ENCODE peak calls at places on chromosomes 5 and 9, in eight cellular contexts. I, D, P, K, C, J, L and E are unnamed samples. For H3K4me1, the result is how much of the 10 kb centered on the place peaks cover.

GRCh38 chr5:121976979-121977378 is 15.2 kb downstream of the SRFBP1 start:
- DNase-seq in I (peak), D (no peak), P (peak), K (no peak), C (no peak), J (no peak), L (peak), E (no peak)

GRCh38 chr9:100619194-100619593 is 41.3 kb downstream of the CAVIN4 start:
- DNase-seq in I (no peak), D (peak), P (no peak), K (peak), C (peak), J (no peak), L (no peak), E (no peak)

GRCh38 chr5:2462026-2462691 is 289.3 kb downstream of the IRX2 start:
- DNase-seq in I (no peak), D (no peak), P (no peak), K (no peak), C (no peak), J (no peak), L (no peak), E (no peak)

GRCh38 chr5:146005723-146006122 is 69.3 kb downstream of the SH3RF2 start:
- DNase-seq in I (no peak), D (no peak), P (no peak), K (no peak), C (no peak), J (no peak), L (no peak), E (no peak)

GRCh38 chr9:113269355-113269754 is 6.0 kb downstream of the CDC26 start:
- DNase-seq in I (no peak), D (no peak), P (no peak), K (no peak), C (no peak), J (no peak), L (no peak), E (no peak)

GRCh38 chr5:172437445-172438303 is 16.7 kb downstream of the SH3PXD2B start:
- DNase-seq in I (peak), D (no peak), P (peak), K (no peak), C (no peak), J (no peak), L (peak), E (peak)

GRCh38 chr5:334903-335739 is 13.6 kb downstream of the AHRR start:
- DNase-seq in I (no peak), D (no peak), P (no peak), K (no peak), C (no peak), J (no peak), L (no peak), E (no peak)

GRCh38 chr9:131334568-131335105 is 45.1 kb downstream of the PLPP7 start:
- DNase-seq in I (peak), D (no peak), P (no peak), K (no peak), C (no peak), J (no peak), L (no peak), E (peak)

GRCh38 chr5:66472010-66472409 is 124.2 kb upstream of the MAST4 start:
- DNase-seq in I (no peak), D (no peak), P (no peak), K (no peak), C (no peak), J (no peak), L (no peak), E (no peak)

GRCh38 chr5:138981606-138982005 is 106.5 kb upstream of the LRRTM2 start:
- DNase-seq in I (no peak), D (no peak), P (no peak), K (no peak), C (peak), J (no peak), L (peak), E (no peak)

GRCh38 chr5:169416583-169417196 is 115.8 kb upstream of the SLIT3 start:
- DNase-seq in I (peak), D (peak), P (peak), K (no peak), C (no peak), J (no peak), L (no peak), E (peak)

GRCh38 chr9:80691229-80691628 is 998.1 kb downstream of the TLE1 start:
- DNase-seq in I (no peak), D (no peak), P (no peak), K (peak), C (no peak), J (no peak), L (no peak), E (no peak)

GRCh38 chr5:157284458-157285212 is 18.7 kb downstream of the CYFIP2 start:
- DNase-seq in I (no peak), D (no peak), P (no peak), K (no peak), C (no peak), J (no peak), L (no peak), E (no peak)

GRCh38 chr9:75168270-75169185 is 80.2 kb downstream of the OSTF1 start:
- DNase-seq in I (no peak), D (no peak), P (peak), K (no peak), C (no peak), J (no peak), L (peak), E (no peak)

GRCh38 chr5:17120209-17120608 is 97.2 kb upstream of the BASP1 start:
- DNase-seq in I (no peak), D (no peak), P (no peak), K (no peak), C (no peak), J (no peak), L (no peak), E (no peak)

GRCh38 chr5:60844429-60844890 is 391 bp upstream of the ELOVL7 start:
- DNase-seq in I (peak), D (no peak), P (peak), K (peak), C (no peak), J (no peak), L (no peak), E (no peak)

GRCh38 chr9:105295151-105295550 is 50.7 kb downstream of the SLC44A1 start:
- DNase-seq in I (no peak), D (no peak), P (no peak), K (no peak), C (no peak), J (no peak), L (no peak), E (no peak)

DNA sequence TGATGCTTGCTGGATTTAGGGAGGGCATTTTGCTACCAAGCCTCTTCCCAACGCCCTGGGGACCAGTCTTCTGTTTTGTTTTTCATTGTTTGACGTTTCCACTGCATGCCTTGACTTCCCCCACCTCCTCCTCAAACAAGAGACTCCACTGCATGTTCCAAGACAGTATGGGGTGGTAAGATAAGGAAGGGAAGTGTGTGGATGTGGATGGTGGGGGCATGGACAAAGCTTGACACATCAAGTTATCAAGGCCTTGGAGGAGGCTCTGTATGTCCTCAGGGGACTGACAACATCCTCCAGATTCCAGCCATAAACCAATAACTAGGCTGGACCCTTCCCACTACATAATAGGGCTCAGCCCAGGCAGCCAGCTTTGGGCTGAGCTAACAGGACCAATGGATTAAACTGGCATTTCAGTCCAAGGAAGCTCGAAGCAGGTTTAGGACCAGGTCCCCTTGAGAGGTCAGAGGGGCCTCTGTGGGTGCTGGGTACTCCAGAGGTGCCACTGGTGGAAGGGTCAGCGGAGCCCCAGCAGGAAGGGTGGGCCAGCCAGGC is 23.0 kb downstream of the PCDHGC5 start:
- DNase-seq in I (no peak), D (no peak), P (no peak), K (no peak), C (no peak), J (no peak), L (no peak), E (no peak)
- H3K4me1 ChIP-seq in I (half or more), D (half or more), P (half or more), K (under half), C (under half), J (half or more), L (under half), E (under half)

GRCh38 chr5:159022178-159022556 is 77.5 kb downstream of the EBF1 start:
- DNase-seq in I (peak), D (peak), P (no peak), K (no peak), C (no peak), J (no peak), L (no peak), E (peak)

GRCh38 chr5:159017787-159018186 is 81.9 kb downstream of the EBF1 start:
- DNase-seq in I (peak), D (no peak), P (peak), K (peak), C (peak), J (no peak), L (peak), E (peak)

GRCh38 chr5:159018855-159019254 is 80.9 kb downstream of the EBF1 start:
- DNase-seq in I (no peak), D (no peak), P (no peak), K (no peak), C (no peak), J (no peak), L (no peak), E (no peak)

GRCh38 chr5:159026781-159027180 is 72.9 kb downstream of the EBF1 start:
- DNase-seq in I (no peak), D (no peak), P (no peak), K (no peak), C (no peak), J (no peak), L (no peak), E (no peak)

GRCh38 chr5:159021360-159022177 is 78.1 kb downstream of the EBF1 start:
- DNase-seq in I (peak), D (peak), P (no peak), K (no peak), C (no peak), J (no peak), L (no peak), E (no peak)
- H3K9ac ChIP-seq in I (no peak), D (no peak), P (no peak), K (no peak), C (no peak), J (no peak), L (no peak), E (no peak)

DNA sequence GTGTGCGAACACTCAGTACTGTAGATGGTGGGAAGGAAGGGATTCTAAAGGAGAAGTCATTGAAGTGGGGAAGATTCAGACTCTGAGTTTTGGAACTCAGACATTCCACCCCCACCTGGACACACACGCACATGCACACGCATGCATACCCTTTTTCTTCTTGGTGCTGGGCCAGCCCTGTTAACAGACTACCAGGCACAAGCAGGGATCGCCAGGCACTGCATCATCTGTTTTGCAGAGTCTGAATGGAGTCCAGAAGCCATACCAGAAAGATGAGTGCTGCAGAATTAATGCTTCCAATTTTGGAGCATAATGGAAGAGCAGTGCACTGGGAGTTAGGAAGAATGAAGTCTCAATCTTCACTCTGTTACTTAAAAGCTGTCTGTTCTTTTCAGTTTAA is 95.4 kb downstream of the PDE8B start:
- DNase-seq in I (peak), D (no peak), P (no peak), K (no peak), C (no peak), J (no peak), L (no peak), E (no peak)
- H3K4me1 ChIP-seq in I (under half), D (under half), P (under half), K (under half), C (under half), J (under half), L (under half), E (under half)

DNA sequence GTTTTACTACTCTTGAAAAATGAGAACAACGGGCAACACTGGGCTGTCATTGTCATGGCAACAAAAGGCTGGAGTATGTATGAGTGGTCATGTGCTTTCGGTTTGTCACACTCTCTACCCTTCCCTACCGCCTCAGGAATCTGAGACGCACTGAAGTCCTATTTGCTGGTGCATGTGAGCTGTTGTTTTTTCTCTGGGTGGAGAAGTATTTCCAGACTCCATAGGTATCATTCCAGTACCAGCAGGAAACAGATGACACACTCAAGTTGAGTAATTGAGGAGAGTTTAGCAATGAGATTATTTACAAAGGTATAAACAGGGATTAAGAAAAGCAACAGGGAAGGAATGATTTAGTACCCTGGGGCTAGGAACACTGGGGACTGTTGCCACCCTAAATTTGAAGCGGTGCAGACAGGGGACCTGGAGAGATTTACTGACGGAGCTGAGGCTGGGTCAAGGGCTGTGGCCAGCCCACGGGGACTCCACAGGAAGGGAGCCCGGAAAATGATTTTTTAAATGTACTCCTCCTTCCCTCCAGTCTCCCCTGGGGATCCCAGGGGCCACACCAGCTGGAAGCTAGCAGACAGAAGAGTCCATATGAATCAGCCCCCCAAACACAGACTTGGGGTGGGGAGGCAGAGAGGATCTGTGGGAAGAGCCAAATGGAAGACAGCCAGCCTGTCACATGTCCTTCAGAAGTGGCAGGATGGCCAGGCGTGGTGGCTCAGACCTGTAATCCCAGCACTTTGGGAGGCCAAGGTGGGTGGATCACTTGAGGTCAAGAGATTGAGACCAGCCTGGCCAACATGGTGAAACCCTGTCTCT is 13.2 kb upstream of the ZBTB43 start:
- DNase-seq in I (peak), D (no peak), P (peak), K (no peak), C (no peak), J (no peak), L (peak), E (no peak)
- H3K9ac ChIP-seq in I (no peak), D (no peak), P (peak), K (no peak), C (no peak), J (no peak), L (peak), E (no peak)

DNA sequence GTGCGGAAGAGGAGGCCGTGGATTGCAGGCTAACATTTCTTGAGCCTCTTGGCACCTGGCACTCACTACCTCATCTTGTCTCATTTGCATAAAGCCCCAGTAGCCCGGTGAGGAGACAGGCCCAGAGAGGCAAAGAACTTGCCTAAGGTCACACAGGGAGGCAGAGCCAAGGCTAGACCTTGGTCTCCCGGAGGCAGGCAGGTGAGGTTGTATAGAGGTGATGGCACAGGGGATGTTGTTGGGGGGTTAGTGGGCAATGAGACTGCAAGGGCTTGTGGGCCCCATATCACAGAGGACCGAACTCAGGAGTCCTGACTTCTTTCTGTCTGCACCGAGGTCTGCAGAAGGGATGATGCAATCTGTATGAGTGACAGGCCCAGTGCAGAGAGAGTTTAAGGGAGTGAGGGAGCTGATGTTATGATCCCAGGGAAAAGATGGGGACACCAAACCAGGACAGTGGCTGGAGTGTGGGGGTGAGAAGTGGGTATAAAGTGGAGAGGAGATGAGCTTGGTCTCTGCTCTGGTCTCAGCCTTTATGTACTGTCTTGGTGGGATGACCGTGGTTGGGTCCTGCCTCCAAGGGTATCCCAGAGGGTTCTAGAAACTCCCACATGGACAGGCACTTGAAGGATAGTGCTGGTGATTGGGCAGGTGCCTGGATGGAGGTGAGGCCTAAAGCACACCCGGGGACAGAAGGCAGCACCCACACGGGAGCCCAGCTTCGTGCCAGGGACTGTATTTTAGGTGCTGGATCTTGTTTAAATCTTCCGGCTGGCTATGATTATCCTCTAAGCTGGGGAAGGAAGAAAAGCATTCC is 21.8 kb downstream of the GSN start:
- DNase-seq in I (no peak), D (no peak), P (no peak), K (no peak), C (no peak), J (no peak), L (no peak), E (peak)
- H3K4me1 ChIP-seq in I (under half), D (half or more), P (under half), K (under half), C (under half), J (under half), L (under half), E (half or more)

GRCh38 chr9:117703538-117703937 is 665 bp upstream of the TLR4 start:
- DNase-seq in I (no peak), D (no peak), P (no peak), K (no peak), C (no peak), J (no peak), L (no peak), E (no peak)
- H3K9ac ChIP-seq in I (no peak), D (no peak), P (peak), K (no peak), C (no peak), J (no peak), L (no peak), E (peak)

GRCh38 chr5:78574731-78575161 is 73.8 kb downstream of the LHFPL2 start:
- DNase-seq in I (peak), D (no peak), P (peak), K (no peak), C (no peak), J (no peak), L (peak), E (no peak)

GRCh38 chr5:78576376-78576775 is 72.2 kb downstream of the LHFPL2 start:
- DNase-seq in I (no peak), D (no peak), P (no peak), K (no peak), C (no peak), J (no peak), L (no peak), E (no peak)

GRCh38 chr5:78573318-78573717 is 75.3 kb downstream of the LHFPL2 start:
- DNase-seq in I (no peak), D (no peak), P (no peak), K (no peak), C (no peak), J (no peak), L (no peak), E (no peak)

GRCh38 chr5:78577051-78577807 is 71.3 kb downstream of the LHFPL2 start:
- DNase-seq in I (no peak), D (no peak), P (no peak), K (no peak), C (no peak), J (no peak), L (no peak), E (no peak)

DNA sequence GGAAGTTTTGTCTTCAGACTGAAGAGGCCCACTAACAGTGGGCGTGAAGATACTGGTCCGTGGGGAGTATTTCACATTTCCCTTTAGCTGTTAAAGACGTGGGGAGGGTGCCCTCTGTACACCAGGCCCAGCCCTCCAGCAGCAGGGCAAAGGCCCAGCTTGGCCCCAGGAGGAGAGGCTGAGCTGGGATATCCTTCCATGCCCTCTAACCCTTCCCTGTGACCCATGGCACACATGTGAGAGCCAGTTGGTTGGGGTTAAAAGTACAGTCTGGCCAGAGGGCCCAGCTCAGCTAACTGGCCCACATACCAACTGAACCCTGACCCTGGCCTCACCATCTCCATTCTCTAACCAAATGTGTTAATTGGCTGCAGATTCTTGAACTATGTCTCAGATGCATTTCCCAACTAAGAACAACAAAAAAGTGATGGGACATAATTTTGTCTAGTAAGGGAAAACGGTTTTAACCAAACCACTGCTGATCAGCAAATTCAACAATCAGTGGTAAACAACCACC is 74.4 kb downstream of the LHFPL2 start:
- DNase-seq in I (no peak), D (no peak), P (no peak), K (no peak), C (no peak), J (no peak), L (no peak), E (no peak)
- H3K4me1 ChIP-seq in I (under half), D (under half), P (under half), K (under half), C (under half), J (under half), L (under half), E (under half)

GRCh38 chr5:42423285-42424152 is at the start of gene GHR:
- DNase-seq in I (peak), D (peak), P (peak), K (peak), C (peak), J (peak), L (peak), E (peak)
- H3K9ac ChIP-seq in I (peak), D (no peak), P (peak), K (peak), C (no peak), J (peak), L (peak), E (peak)

DNA sequence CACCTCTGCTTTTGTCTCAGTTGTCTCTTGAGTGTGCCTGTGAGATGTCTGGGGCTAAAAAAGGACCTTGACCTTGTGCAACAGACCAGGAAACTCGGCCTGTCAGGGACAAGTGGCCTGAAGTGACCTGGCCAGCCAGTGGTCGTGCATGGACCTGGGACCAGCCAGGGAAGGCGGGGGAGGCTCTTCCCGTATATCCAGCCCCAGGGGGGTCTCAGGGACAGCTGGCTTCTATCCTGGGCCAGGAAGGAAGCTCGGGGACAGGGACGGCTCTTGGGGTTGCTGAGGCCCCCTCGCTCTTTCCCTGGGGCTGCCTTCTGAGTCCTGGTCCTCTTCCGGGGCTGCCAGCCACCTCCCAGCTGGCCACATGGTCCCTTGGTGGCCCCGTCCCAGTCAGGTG is 3.2 kb upstream of the ADAMTSL2 start:
- DNase-seq in I (no peak), D (no peak), P (no peak), K (no peak), C (no peak), J (no peak), L (no peak), E (no peak)
- H3K4me1 ChIP-seq in I (under half), D (under half), P (under half), K (half or more), C (under half), J (under half), L (under half), E (under half)